ENCODE peak calls at places on chromosomes 1 and 21, in nine cellular contexts. Z is CD4-positive, alpha-beta memory T cell; G is naive thymus-derived CD4-positive, alpha-beta T cell; V is ovary; A is body of pancreas; X is sigmoid colon; O is right cardiac atrium; P is mucosa of descending colon; I is heart left ventricle. W is an unnamed sample.

GRCh38 chr1:22884806-22885559 is 87.7 kb downstream of the LACTBL1 start:
- DNase-seq in Z (no peak), G (no peak), V (no peak), O (no peak), I (no peak), A (no peak), P (no peak), X (no peak), W (no peak)

GRCh38 chr21:15277498-15277897 is 212.7 kb upstream of the NRIP1 start:
- DNase-seq in A (no peak), Z (no peak), V (no peak), I (no peak), G (no peak), O (no peak), X (no peak), P (no peak), W (no peak)

GRCh38 chr1:66761273-66761672 is 9.0 kb downstream of the DYNLT5 start:
- DNase-seq in P (no peak), I (no peak), O (no peak), A (no peak), G (no peak), V (no peak), Z (no peak), X (no peak), W (no peak)

GRCh38 chr1:182299728-182300581 is 91.6 kb downstream of the GLUL start:
- DNase-seq in Z (no peak), V (peak; percentile 50), A (peak; percentile 71), X (peak; percentile 76), O (peak; percentile 84), I (peak; percentile 41), P (peak; percentile 60), G (no peak), W (no peak)

GRCh38 chr21:42384184-42384583 is 11.7 kb downstream of the TMPRSS3 start:
- DNase-seq in G (no peak), V (no peak), Z (no peak), X (no peak), A (no peak), O (no peak), P (no peak), I (no peak), W (no peak)

GRCh38 chr1:183411091-183411490 is 7.1 kb downstream of the NMNAT2 start:
- DNase-seq in V (no peak), A (no peak), O (no peak), I (no peak), P (no peak), Z (no peak), X (no peak), G (no peak), W (no peak)

GRCh38 chr21:43864806-43865470 is at the start of gene AGPAT3:
- DNase-seq in I (peak; percentile 31), X (no peak), O (no peak), A (no peak), V (peak; percentile 53), G (peak; percentile 38), P (no peak), Z (peak; percentile 40), W (no peak)

GRCh38 chr1:152047607-152047953 is 10.8 kb upstream of the S100A11 start:
- DNase-seq in V (peak; percentile 52), Z (no peak), A (peak; percentile 92), P (no peak), X (peak; percentile 86), G (no peak), O (no peak), I (peak; percentile 45), W (no peak)

GRCh38 chr1:55727010-55727409 is 511.8 kb upstream of the USP24 start:
- DNase-seq in A (no peak), X (no peak), Z (no peak), I (no peak), O (no peak), V (no peak), P (no peak), G (no peak), W (no peak)

GRCh38 chr1:235067396-235068154 is 61.1 kb downstream of the TOMM20 start:
- DNase-seq in O (peak; percentile 88), Z (no peak), V (peak; percentile 51), I (peak; percentile 89), G (no peak), X (peak; percentile 91), P (peak; percentile 86), A (peak; percentile 89), W (no peak)

GRCh38 chr1:235068155-235069121 is 60.2 kb downstream of the TOMM20 start:
- DNase-seq in Z (no peak), V (no peak), P (no peak), O (peak; percentile 68), G (no peak), A (no peak), X (no peak), I (no peak), W (no peak)

GRCh38 chr1:235070819-235071218 is 57.8 kb downstream of the TOMM20 start:
- DNase-seq in X (no peak), Z (no peak), P (no peak), G (no peak), V (no peak), A (no peak), I (no peak), O (no peak), W (no peak)

GRCh38 chr1:235069577-235070563 is 58.8 kb downstream of the TOMM20 start:
- DNase-seq in X (peak; percentile 78), Z (no peak), G (no peak), I (peak; percentile 66), V (peak; percentile 52), P (peak; percentile 65), A (peak; percentile 95), O (peak; percentile 85), W (no peak)

DNA sequence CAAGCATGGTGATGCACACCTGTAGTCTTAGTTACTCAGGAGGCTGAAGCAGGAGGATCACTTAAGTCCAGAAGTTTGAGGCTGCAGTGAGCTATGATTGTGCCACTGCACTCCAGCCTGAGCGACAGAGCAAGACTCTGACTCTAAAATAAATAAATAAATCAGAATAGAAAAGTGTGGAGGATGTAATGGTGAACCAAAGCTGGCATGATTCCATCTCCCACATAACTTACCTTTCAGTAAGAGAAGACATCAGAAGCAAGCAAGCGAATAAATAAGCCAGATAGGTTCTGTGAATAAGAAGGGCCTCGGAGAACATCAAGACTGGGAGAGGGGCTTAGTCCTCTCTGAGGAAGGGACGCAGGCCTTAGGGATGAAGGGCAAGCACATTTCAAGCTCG is 59.5 kb downstream of the TOMM20 start:
- DNase-seq in G (no peak), A (no peak), Z (no peak), X (no peak), P (no peak), O (no peak), I (no peak), V (no peak), W (no peak)
- H3K4me1 ChIP-seq in G (no peaks in the 10 kb centered on the region), A (peaks cover 65% of the 10 kb centered on the region), Z (peaks cover 4% of the 10 kb centered on the region), X (peaks cover 32% of the 10 kb centered on the region), P (peaks cover 27% of the 10 kb centered on the region), O (peaks cover 32% of the 10 kb centered on the region), I (peaks cover 46% of the 10 kb centered on the region), V (peaks cover 4% of the 10 kb centered on the region), W (peaks cover 4% of the 10 kb centered on the region)

GRCh38 chr1:78408192-78408591 is 82.6 kb upstream of the PTGFR start:
- DNase-seq in X (no peak), P (no peak), O (no peak), A (no peak), Z (no peak), I (no peak), G (no peak), V (no peak), W (no peak)

GRCh38 chr1:78410643-78411042 is 80.1 kb upstream of the PTGFR start:
- DNase-seq in I (no peak), V (no peak), G (no peak), O (no peak), Z (no peak), X (no peak), A (no peak), P (no peak), W (no peak)

GRCh38 chr1:78411707-78412106 is 79.1 kb upstream of the PTGFR start:
- DNase-seq in I (no peak), P (no peak), O (no peak), V (no peak), A (no peak), X (no peak), Z (no peak), G (no peak), W (no peak)

DNA sequence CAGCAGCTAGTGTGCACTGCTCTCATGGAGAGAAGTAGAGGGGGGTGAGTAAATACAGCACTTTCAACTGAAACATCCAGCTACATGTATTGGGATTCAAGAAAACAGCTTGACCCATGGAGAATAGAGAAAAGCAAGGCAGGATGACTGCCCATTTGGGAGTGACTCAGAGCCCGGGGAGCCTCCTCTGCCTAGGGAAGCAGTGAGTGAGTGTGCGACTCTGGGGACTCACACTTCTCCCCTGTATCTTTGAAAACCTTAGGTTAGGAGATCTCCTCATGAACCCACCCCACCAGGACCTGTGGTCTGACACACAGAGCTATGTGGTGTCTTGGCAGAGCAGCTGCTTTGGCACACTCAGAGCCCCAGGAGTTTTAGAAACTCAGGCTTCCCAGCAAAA is 81.9 kb upstream of the PTGFR start:
- DNase-seq in O (no peak), A (no peak), G (no peak), X (no peak), Z (no peak), P (no peak), I (no peak), V (no peak), W (no peak)
- H3K9me3 ChIP-seq in O (no peaks in the 10 kb centered on the region), A (no peaks in the 10 kb centered on the region), G (no peaks in the 10 kb centered on the region), X (peaks cover 13% of the 10 kb centered on the region), Z (no peaks in the 10 kb centered on the region), P (peaks cover 9% of the 10 kb centered on the region), I (peaks cover 29% of the 10 kb centered on the region), V (no peaks in the 10 kb centered on the region), W (no peaks in the 10 kb centered on the region)

GRCh38 chr1:181094402-181094801 is 5.9 kb downstream of the IER5 start:
- DNase-seq in I (no peak), G (no peak), Z (no peak), A (no peak), P (no peak), O (no peak), X (no peak), V (no peak), W (no peak)
- H3K4me1 ChIP-seq in I (peaks cover 72% of the 10 kb centered on the region), G (peaks cover 17% of the 10 kb centered on the region), Z (peaks cover 35% of the 10 kb centered on the region), A (peaks cover 29% of the 10 kb centered on the region), P (peaks cover 34% of the 10 kb centered on the region), O (peaks cover 19% of the 10 kb centered on the region), X (peaks cover 73% of the 10 kb centered on the region), V (peaks cover 12% of the 10 kb centered on the region), W (peaks cover 40% of the 10 kb centered on the region)

DNA sequence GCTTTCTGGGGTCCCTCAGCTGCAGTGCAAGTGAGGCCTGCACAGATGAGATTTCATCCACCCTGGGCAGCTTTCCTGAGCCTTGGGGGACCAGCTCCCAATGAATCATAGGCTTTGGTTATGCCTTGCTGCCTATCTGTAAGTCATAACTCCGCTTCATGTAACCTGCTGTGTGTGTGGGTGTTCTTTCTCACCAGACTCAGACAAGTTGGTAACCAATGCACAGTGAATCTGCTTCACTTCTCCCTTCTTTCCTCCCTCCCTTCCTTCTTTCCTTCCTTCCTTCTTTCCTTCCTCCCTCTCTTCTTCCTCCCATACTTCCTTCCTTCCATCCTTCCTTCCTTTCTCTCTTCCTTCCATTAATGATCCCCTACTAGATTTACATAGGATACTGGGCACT is 34.4 kb upstream of the PSMB2 start:
- DNase-seq in O (no peak), I (no peak), A (no peak), V (no peak), G (no peak), Z (no peak), P (no peak), X (no peak), W (no peak)
- H3K9me3 ChIP-seq in O (no peaks in the 10 kb centered on the region), I (no peaks in the 10 kb centered on the region), A (no peaks in the 10 kb centered on the region), V (no peaks in the 10 kb centered on the region), G (no peaks in the 10 kb centered on the region), Z (no peaks in the 10 kb centered on the region), P (no peaks in the 10 kb centered on the region), X (no peaks in the 10 kb centered on the region), W (no peaks in the 10 kb centered on the region)